ENCODE peak calls at places on chromosomes 6 and 20, in seven cellular contexts. T, P, E, Y, X, O and I are unnamed samples.

GRCh38 chr6:140011537-140011936 is 637.1 kb upstream of the CITED2 start:
- DNase-seq in T (no peak), E (no peak), O (no peak), P (no peak), Y (no peak), X (no peak), I (no peak)

GRCh38 chr20:1430004-1430451 is 36.6 kb downstream of the NSFL1C start:
- DNase-seq in T (no peak), O (no peak), Y (no peak), X (no peak), E (no peak), P (peak), I (no peak)

GRCh38 chr20:49631074-49631716 is 63.3 kb upstream of the PTGIS start:
- DNase-seq in P (no peak), Y (no peak), O (no peak), T (no peak), X (no peak), E (no peak), I (no peak)

GRCh38 chr6:105213272-105213671 is 33.5 kb upstream of the POPDC3 start:
- DNase-seq in E (no peak), X (no peak), P (no peak), O (no peak), T (no peak), Y (no peak), I (no peak)

GRCh38 chr6:24283043-24283985 is 74.5 kb downstream of the DCDC2 start:
- DNase-seq in Y (peak), P (no peak), X (peak), T (peak), E (no peak), O (peak), I (peak)

GRCh38 chr6:50145125-50145524 is 95.4 kb upstream of the DEFB112 start:
- DNase-seq in O (no peak), X (no peak), P (no peak), E (no peak), Y (no peak), T (no peak), I (no peak)

GRCh38 chr6:163335671-163336545 is 78.6 kb upstream of the QKI start:
- DNase-seq in T (no peak), E (no peak), Y (no peak), X (peak), P (no peak), O (no peak), I (peak)

GRCh38 chr6:43511824-43512415 is 1.8 kb upstream of the LRRC73 start:
- DNase-seq in T (no peak), P (no peak), E (no peak), X (no peak), O (no peak), Y (no peak), I (peak)

GRCh38 chr6:114449659-114450058 is 106.8 kb upstream of the HS3ST5 start:
- DNase-seq in Y (no peak), P (no peak), X (no peak), O (no peak), T (peak), E (no peak), I (no peak)

GRCh38 chr6:35258858-35259193 is 709 bp upstream of the ZNF76 start:
- DNase-seq in O (no peak), Y (no peak), T (peak), P (no peak), E (no peak), X (peak), I (no peak)

GRCh38 chr20:53303361-53303760 is 290.3 kb downstream of the ZNF217 start:
- DNase-seq in X (no peak), Y (no peak), O (no peak), T (no peak), P (no peak), E (no peak), I (no peak)

GRCh38 chr6:122956376-122956775 is 39.7 kb upstream of the CLVS2 start:
- DNase-seq in E (no peak), Y (no peak), O (no peak), P (no peak), X (no peak), T (no peak), I (no peak)

GRCh38 chr6:123338394-123338793 is 298.4 kb downstream of the TRDN start:
- DNase-seq in T (no peak), Y (no peak), O (no peak), P (no peak), E (no peak), X (no peak), I (peak)

GRCh38 chr20:21809961-21810523 is 104.6 kb downstream of the PAX1 start:
- DNase-seq in O (no peak), T (no peak), X (no peak), Y (no peak), E (no peak), P (no peak), I (no peak)

GRCh38 chr20:57086066-57086465 is 180.4 kb downstream of the BMP7 start:
- DNase-seq in Y (no peak), T (no peak), O (no peak), E (no peak), X (no peak), P (no peak), I (no peak)

GRCh38 chr20:22999756-23000155 is 35.4 kb upstream of the SSTR4 start:
- DNase-seq in P (no peak), E (no peak), Y (no peak), T (no peak), X (no peak), O (no peak), I (no peak)

GRCh38 chr6:163398104-163398503 is 16.4 kb upstream of the QKI start:
- DNase-seq in T (no peak), P (no peak), O (no peak), E (no peak), Y (no peak), X (no peak), I (no peak)

GRCh38 chr6:31122803-31123706 is 2.8 kb upstream of the CDSN start:
- DNase-seq in Y (no peak), X (peak), E (no peak), O (no peak), P (peak), T (no peak), I (no peak)

GRCh38 chr20:64101731-64102621 is 5.4 kb downstream of the NPBWR2 start:
- DNase-seq in P (no peak), X (peak), Y (no peak), E (peak), T (peak), O (no peak), I (peak)

GRCh38 chr6:168667428-168667805 is 226.4 kb downstream of the SMOC2 start:
- DNase-seq in X (no peak), P (no peak), Y (no peak), O (no peak), T (no peak), E (no peak), I (no peak)

GRCh38 chr6:81362246-81362645 is 390.2 kb downstream of the TENT5A start:
- DNase-seq in O (no peak), P (peak), X (no peak), E (no peak), T (no peak), Y (no peak), I (no peak)